ENCODE peak calls at places on chromosomes 3 and 15, in four cellular contexts. T is HepG2, H is HCT116, O is K562. C is an unnamed sample.

GRCh38 chr3:72597756-72598195 is 250.5 kb downstream of the SHQ1 start:
- DNase-seq in O (peak), T (no peak), H (no peak), C (peak)

GRCh38 chr15:48667701-48668100 is 22.2 kb upstream of the FBN1 start:
- DNase-seq in T (no peak), H (no peak), O (no peak), C (no peak)

GRCh38 chr3:45664558-45664957 is 24.6 kb upstream of the SACM1L start:
- DNase-seq in H (no peak), O (no peak), T (peak), C (no peak)

GRCh38 chr3:186110975-186111974 is 2.4 kb upstream of the ETV5 start:
- DNase-seq in O (no peak), H (no peak), T (no peak), C (no peak)

GRCh38 chr15:25543156-25543555 is 104.3 kb upstream of the UBE3A start:
- DNase-seq in O (no peak), T (no peak), H (no peak), C (no peak)

GRCh38 chr15:62969442-62970089 is 73.0 kb upstream of the TPM1 start:
- DNase-seq in H (no peak), O (no peak), T (no peak), C (peak)

GRCh38 chr3:14780927-14781507 is 37.7 kb upstream of the FGD5 start:
- DNase-seq in T (peak), H (peak), O (peak), C (peak)

GRCh38 chr3:196492080-196492479 is 11.5 kb downstream of the RNF168 start:
- DNase-seq in T (no peak), H (no peak), O (no peak), C (no peak)

GRCh38 chr3:31275038-31275562 is 257.6 kb upstream of the STT3B start:
- DNase-seq in H (no peak), T (peak), O (no peak), C (no peak)

GRCh38 chr3:61903931-61904657 is 342.7 kb downstream of the PTPRG start:
- DNase-seq in H (no peak), T (no peak), O (no peak), C (no peak)

GRCh38 chr15:35448294-35448693 is 97.7 kb downstream of the DPH6 start:
- DNase-seq in H (no peak), T (no peak), O (no peak), C (no peak)

GRCh38 chr3:77407454-77407853 is 367.6 kb downstream of the ROBO2 start:
- DNase-seq in T (no peak), O (no peak), H (no peak), C (no peak)

GRCh38 chr3:44427683-44428082 is 49.8 kb downstream of the ZNF445 start:
- DNase-seq in H (no peak), O (peak), T (peak), C (no peak)

GRCh38 chr15:59242649-59243048 is 36.0 kb downstream of the LDHAL6B start:
- DNase-seq in H (no peak), T (no peak), O (no peak), C (no peak)

GRCh38 chr3:11640009-11640673 is 3.6 kb downstream of the VGLL4 start:
- DNase-seq in T (no peak), O (no peak), H (no peak), C (no peak)

GRCh38 chr3:144502398-144502797 is 530.8 kb downstream of the DIPK2A start:
- DNase-seq in O (no peak), H (no peak), T (no peak), C (no peak)

GRCh38 chr15:59993950-59994401 is 10.1 kb upstream of the FOXB1 start:
- DNase-seq in O (no peak), T (no peak), H (no peak), C (no peak)

GRCh38 chr3:56929809-56930615 is 128.3 kb upstream of the ARHGEF3 start:
- DNase-seq in H (no peak), T (no peak), O (no peak), C (peak)

GRCh38 chr3:102089904-102090492 is 240.7 kb downstream of the NFKBIZ start:
- DNase-seq in H (no peak), O (no peak), T (no peak), C (no peak)

GRCh38 chr15:91961357-91961756 is 107.8 kb downstream of the SLCO3A1 start:
- DNase-seq in T (no peak), O (no peak), H (no peak), C (no peak)

GRCh38 chr15:91469627-91470567 is 369.8 kb downstream of the SV2B start:
- DNase-seq in O (peak), T (no peak), H (no peak), C (no peak)

GRCh38 chr3:192835818-192836468 is 81.7 kb downstream of the MB21D2 start:
- DNase-seq in O (no peak), H (no peak), T (no peak), C (no peak)

GRCh38 chr3:172221550-172221949 is 182.2 kb downstream of the FNDC3B start:
- DNase-seq in O (no peak), T (no peak), H (no peak), C (no peak)

GRCh38 chr3:196557236-196557635 is 11.1 kb downstream of the WDR53 start:
- DNase-seq in O (no peak), H (no peak), T (no peak), C (no peak)

GRCh38 chr3:114624676-114625181 is 330.9 kb downstream of the TIGIT start:
- DNase-seq in O (no peak), T (peak), H (peak), C (no peak)

GRCh38 chr3:170714151-170714550 is 128.3 kb upstream of the SLC7A14 start:
- DNase-seq in H (no peak), O (no peak), T (no peak), C (no peak)

GRCh38 chr3:117898722-117899121 is 1135.9 kb downstream of the IGSF11 start:
- DNase-seq in O (peak), H (peak), T (peak), C (peak)

GRCh38 chr3:104887069-104887468 is 479.6 kb upstream of the ALCAM start:
- DNase-seq in H (no peak), O (no peak), T (no peak), C (no peak)

GRCh38 chr3:107217161-107217560 is 160.1 kb upstream of the CCDC54 start:
- DNase-seq in O (no peak), T (no peak), H (peak), C (no peak)

GRCh38 chr3:160401301-160402095 is 2.0 kb downstream of the SMC4 start:
- DNase-seq in T (peak), O (no peak), H (no peak), C (peak)

GRCh38 chr3:135456182-135456790 is 509.2 kb upstream of the PPP2R3A start:
- DNase-seq in H (no peak), T (no peak), O (no peak), C (no peak)

GRCh38 chr3:37986479-37987314 is 3.9 kb upstream of the VILL start:
- DNase-seq in O (peak), T (peak), H (no peak), C (no peak)

GRCh38 chr15:63197626-63198025 is 8.2 kb downstream of the RAB8B start:
- DNase-seq in T (no peak), H (no peak), O (no peak), C (no peak)

GRCh38 chr3:9765865-9766264 is 3.9 kb downstream of the CAMK1 start:
- DNase-seq in T (no peak), H (no peak), O (peak), C (peak)

GRCh38 chr3:42655980-42656679 is 2.6 kb downstream of the ZBTB47 start:
- DNase-seq in O (peak), H (no peak), T (no peak), C (no peak)

GRCh38 chr3:50095352-50095998 is 6.8 kb downstream of the RBM5 start:
- DNase-seq in H (no peak), T (no peak), O (no peak), C (no peak)

GRCh38 chr3:183357564-183358079 is 70.8 kb downstream of the MCF2L2 start:
- DNase-seq in H (no peak), T (no peak), O (peak), C (no peak)

GRCh38 chr3:183354874-183355273 is 73.5 kb downstream of the MCF2L2 start:
- DNase-seq in H (no peak), T (no peak), O (no peak), C (no peak)

GRCh38 chr3:183360971-183361624 is 67.3 kb downstream of the MCF2L2 start:
- DNase-seq in H (no peak), O (no peak), T (no peak), C (no peak)

GRCh38 chr3:183356920-183357319 is 71.5 kb downstream of the MCF2L2 start:
- DNase-seq in H (no peak), O (no peak), T (no peak), C (no peak)

DNA sequence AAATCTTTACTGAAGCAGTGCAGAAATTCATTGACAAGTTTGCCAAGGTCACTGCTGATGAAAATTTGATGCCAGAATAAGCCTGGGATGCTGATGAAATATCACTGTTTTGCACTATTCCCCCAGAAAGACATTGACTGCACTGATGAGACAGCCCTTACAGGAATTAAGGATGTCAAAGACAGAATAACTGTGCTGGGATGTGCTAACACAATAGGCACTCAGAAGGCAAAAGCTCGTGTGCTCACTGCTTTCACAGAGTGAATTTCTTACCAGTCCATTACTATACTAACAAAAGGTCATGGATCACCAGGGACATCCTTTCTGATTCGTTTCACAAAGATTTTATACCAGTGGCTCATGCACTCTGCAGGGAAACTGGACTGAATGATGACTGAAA is 69.4 kb downstream of the MCF2L2 start:
- DNase-seq in O (no peak), T (no peak), H (no peak), C (no peak)
- TF ChIP-seq JUND in O (no peak), T (no peak), H (no peak), C (no peak)

DNA sequence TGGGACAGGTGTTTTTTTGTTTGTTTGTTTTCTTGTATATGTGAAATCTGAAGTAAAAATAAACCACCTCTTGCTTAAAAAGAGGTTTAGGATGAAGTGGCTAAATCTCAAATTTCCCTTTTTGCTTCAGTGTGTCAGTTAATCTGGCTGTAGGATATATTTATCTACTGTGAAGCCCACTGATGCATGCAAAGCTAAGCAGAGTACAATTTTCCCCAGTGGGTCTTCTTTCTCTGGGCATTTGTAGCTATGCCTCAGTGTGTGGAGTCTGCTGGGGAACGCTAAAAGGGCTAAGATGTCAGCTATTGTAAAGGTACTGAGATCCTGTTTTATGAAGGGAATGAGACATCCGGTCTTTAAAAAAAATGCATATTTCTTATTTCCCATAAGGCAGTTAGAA is 190.6 kb downstream of the TCF12 start:
- DNase-seq in T (no peak), H (no peak), O (no peak), C (no peak)
- TF ChIP-seq JUND in T (no peak), H (no peak), O (no peak), C (no peak)

GRCh38 chr3:55570361-55570760 is 83.3 kb upstream of the WNT5A start:
- DNase-seq in T (no peak), O (no peak), H (no peak), C (no peak)

GRCh38 chr3:55565516-55565915 is 78.4 kb upstream of the WNT5A start:
- DNase-seq in T (no peak), O (no peak), H (no peak), C (no peak)

GRCh38 chr3:55569033-55569518 is 82.0 kb upstream of the WNT5A start:
- DNase-seq in T (no peak), O (no peak), H (no peak), C (peak)

GRCh38 chr3:55567121-55567520 is 80.0 kb upstream of the WNT5A start:
- DNase-seq in T (no peak), O (no peak), H (no peak), C (no peak)

GRCh38 chr3:55567615-55568014 is 80.5 kb upstream of the WNT5A start:
- DNase-seq in T (no peak), H (no peak), O (no peak), C (no peak)
- TF ChIP-seq JUND in T (no peak), H (no peak), O (no peak), C (no peak)

GRCh38 chr15:45572627-45573026 is 14.6 kb upstream of the BLOC1S6 start:
- DNase-seq in O (no peak), H (no peak), T (no peak), C (no peak)
- TF ChIP-seq JUND in O (no peak), H (no peak), T (no peak), C (no peak)

GRCh38 chr3:108552267-108553159 is 36.7 kb downstream of the CIP2A start:
- DNase-seq in H (peak), O (no peak), T (peak), C (peak)
- TF ChIP-seq JUND in H (no peak), O (no peak), T (no peak), C (no peak)

GRCh38 chr3:126152458-126152857 is 27.9 kb downstream of the ALDH1L1 start:
- DNase-seq in H (no peak), O (no peak), T (no peak), C (no peak)

GRCh38 chr3:126152931-126153694 is 27.3 kb downstream of the ALDH1L1 start:
- DNase-seq in O (no peak), H (no peak), T (no peak), C (no peak)

GRCh38 chr3:126154391-126155279 is 25.8 kb downstream of the ALDH1L1 start:
- DNase-seq in O (no peak), T (no peak), H (no peak), C (no peak)

GRCh38 chr3:126155280-126155640 is 25.1 kb downstream of the ALDH1L1 start:
- DNase-seq in T (no peak), H (no peak), O (no peak), C (no peak)

GRCh38 chr3:126153695-126154360 is 26.6 kb downstream of the ALDH1L1 start:
- DNase-seq in H (no peak), O (no peak), T (no peak), C (no peak)
- TF ChIP-seq JUND in H (no peak), O (no peak), T (no peak), C (no peak)

GRCh38 chr3:69326821-69327433 is 59.0 kb downstream of the FRMD4B start:
- DNase-seq in H (no peak), O (no peak), T (no peak), C (no peak)

GRCh38 chr3:69329897-69330296 is 56.0 kb downstream of the FRMD4B start:
- DNase-seq in T (no peak), H (no peak), O (no peak), C (no peak)

GRCh38 chr3:69328903-69329302 is 57.0 kb downstream of the FRMD4B start:
- DNase-seq in T (no peak), H (no peak), O (no peak), C (no peak)

GRCh38 chr3:69328103-69328755 is 57.7 kb downstream of the FRMD4B start:
- DNase-seq in H (no peak), O (no peak), T (no peak), C (no peak)

DNA sequence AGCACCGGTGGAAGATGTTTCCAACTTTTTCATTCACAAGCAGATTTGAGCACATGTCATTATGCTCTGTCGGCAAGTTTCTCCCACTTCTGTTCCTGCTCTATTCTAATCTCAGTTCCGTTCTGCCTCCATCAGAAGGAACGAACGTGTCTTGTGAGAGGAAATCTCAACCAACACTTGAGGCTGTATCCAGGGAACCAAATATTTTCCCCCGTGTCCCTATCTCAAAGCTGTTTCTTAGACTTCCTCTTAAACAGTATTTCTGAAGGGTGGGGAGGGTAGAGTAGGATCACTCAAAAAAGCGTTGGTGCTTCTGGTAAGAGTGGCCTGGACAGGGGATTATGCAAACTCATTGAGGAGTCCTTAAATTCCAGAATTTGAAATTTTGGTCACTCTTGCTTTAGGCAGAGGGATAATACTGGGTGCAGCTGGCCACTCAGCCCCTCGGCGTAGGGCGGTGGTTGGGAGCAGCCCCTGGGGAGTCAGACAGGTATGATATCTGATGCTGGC is 54.9 kb downstream of the FRMD4B start:
- DNase-seq in H (no peak), O (no peak), T (no peak), C (no peak)
- TF ChIP-seq JUND in H (no peak), O (no peak), T (no peak), C (no peak)